ENCODE peak calls at places on chromosomes 4 and X, in six cellular contexts. S is K562, B is adrenal gland, E is tibial artery, N is Calu3, L is lower leg skin. O is an unnamed sample.

GRCh38 chr4:96315815-96316214 is 475.9 kb downstream of the PDHA2 start:
- DNase-seq in E (no peak), L (no peak), B (no peak), N (no peak), S (no peak), O (no peak)

GRCh38 chr4:66554844-66555243 is 884.6 kb upstream of the EPHA5 start:
- DNase-seq in B (no peak), E (no peak), N (no peak), S (no peak), L (no peak), O (no peak)

GRCh38 chrX:123755107-123755506 is 22.3 kb upstream of the THOC2 start:
- DNase-seq in L (no peak), E (no peak), S (no peak), N (no peak), B (no peak), O (no peak)

GRCh38 chr4:25815586-25815985 is 47.2 kb downstream of the SEL1L3 start:
- DNase-seq in N (no peak), L (peak), S (no peak), B (no peak), E (no peak), O (no peak)

GRCh38 chr4:180665994-180666818 is 1577.0 kb upstream of the TENM3 start:
- DNase-seq in L (no peak), B (no peak), S (peak), E (no peak), N (peak), O (peak)

GRCh38 chr4:78651250-78651860 is 99.8 kb downstream of the ANXA3 start:
- DNase-seq in B (no peak), L (no peak), S (no peak), E (no peak), N (no peak), O (no peak)

GRCh38 chrX:38678217-38678616 is 116.9 kb downstream of the TSPAN7 start:
- DNase-seq in B (no peak), L (no peak), N (no peak), E (no peak), S (no peak), O (no peak)

GRCh38 chrX:53930513-53931380 is 113.5 kb downstream of the PHF8 start:
- DNase-seq in L (no peak), B (no peak), N (no peak), E (no peak), S (no peak), O (no peak)

GRCh38 chr4:78168029-78168428 is 110.9 kb downstream of the FRAS1 start:
- DNase-seq in B (no peak), E (no peak), S (no peak), N (no peak), L (no peak), O (no peak)

GRCh38 chr4:184016742-184017668 is 111.9 kb downstream of the STOX2 start:
- DNase-seq in S (no peak), B (no peak), L (no peak), E (no peak), N (no peak), O (no peak)

GRCh38 chr4:166153539-166153938 is 280.5 kb downstream of the TLL1 start:
- DNase-seq in N (no peak), S (no peak), E (no peak), L (no peak), B (no peak), O (no peak)

GRCh38 chr4:76920715-76921114 is 22.8 kb upstream of the SOWAHB start:
- DNase-seq in E (no peak), L (no peak), B (no peak), S (no peak), N (no peak), O (no peak)
- TF ChIP-seq CTCF in E (no peak), L (no peak), B (no peak), S (no peak), N (no peak), O (no peak)

GRCh38 chr4:88353324-88353723 is 25.3 kb upstream of the HERC6 start:
- DNase-seq in S (no peak), B (no peak), E (no peak), L (no peak), N (no peak), O (no peak)

GRCh38 chr4:88357262-88357661 is 21.4 kb upstream of the HERC6 start:
- DNase-seq in B (no peak), E (no peak), S (no peak), L (no peak), N (no peak), O (no peak)

GRCh38 chr4:88350786-88351185 is 27.9 kb upstream of the HERC6 start:
- DNase-seq in E (no peak), N (no peak), S (no peak), L (no peak), B (no peak), O (no peak)

GRCh38 chr4:88356771-88357170 is 21.9 kb upstream of the HERC6 start:
- DNase-seq in N (no peak), L (no peak), B (no peak), S (no peak), E (no peak), O (no peak)

GRCh38 chr4:88352062-88352461 is 26.6 kb upstream of the HERC6 start:
- DNase-seq in E (no peak), N (peak), S (no peak), L (no peak), B (no peak), O (no peak)
- TF ChIP-seq CTCF in E (no peak), N (no peak), S (no peak), L (no peak), B (no peak), O (no peak)

GRCh38 chr4:126812076-126812475 is 820.7 kb upstream of the INTU start:
- DNase-seq in B (no peak), L (no peak), E (no peak), S (no peak), N (no peak), O (no peak)
- TF ChIP-seq CTCF in B (no peak), L (no peak), E (no peak), S (no peak), N (no peak), O (peak)

DNA sequence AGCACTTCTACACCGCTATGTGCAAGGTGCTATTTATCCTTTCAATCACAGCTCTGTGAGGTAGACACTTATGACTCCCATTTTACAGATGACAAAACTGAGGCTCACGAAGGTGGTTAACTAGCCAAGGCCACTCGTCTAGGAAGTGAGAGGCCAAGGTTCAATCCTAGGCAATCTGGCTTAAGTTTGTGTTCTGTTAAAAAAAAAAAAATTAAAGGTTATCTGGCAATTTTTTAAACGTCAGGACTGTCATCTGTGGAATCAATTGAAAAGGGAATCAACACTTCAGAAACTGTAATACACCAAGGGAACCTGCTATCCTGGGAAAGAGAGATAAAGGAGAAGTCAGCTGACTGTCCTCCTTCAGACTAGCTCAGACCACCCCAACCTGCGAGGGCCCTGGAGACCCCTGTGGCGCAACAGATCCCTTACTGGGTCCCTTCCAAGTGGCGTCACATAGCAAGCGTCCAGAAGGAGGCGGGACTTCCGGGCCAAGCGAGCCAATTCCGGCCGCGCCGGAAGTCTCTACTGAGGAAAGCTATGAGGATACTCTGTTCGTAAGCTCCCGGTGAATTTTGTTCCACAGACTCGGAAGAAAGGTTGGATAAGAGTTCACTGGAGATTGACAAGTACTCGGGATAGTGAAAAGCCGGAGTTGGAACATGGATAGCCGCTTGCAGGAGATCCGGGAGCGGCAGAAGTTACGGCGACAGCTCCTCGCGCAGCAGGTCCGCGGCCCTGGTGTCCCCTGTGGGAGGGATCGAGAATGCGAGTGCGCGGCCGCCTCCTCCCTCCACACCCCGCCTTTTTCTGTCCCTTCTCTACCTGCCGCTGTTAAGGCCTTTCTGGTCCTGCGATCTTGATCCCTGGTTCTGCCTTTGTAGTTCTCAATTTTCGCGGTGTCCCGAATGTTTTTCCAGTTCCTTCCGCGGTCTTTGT is at the start of gene METTL14:
- DNase-seq in B (peak), L (peak), S (peak), N (peak), E (peak), O (peak)
- TF ChIP-seq CTCF in B (no peak), L (no peak), S (no peak), N (no peak), E (peak), O (no peak)

GRCh38 chr4:163191999-163192398 is 25.3 kb upstream of the NAF1 start:
- DNase-seq in E (no peak), B (no peak), S (peak), N (no peak), L (no peak), O (no peak)
- TF ChIP-seq CTCF in E (peak), B (no peak), S (peak), N (no peak), L (no peak), O (no peak)